ENCODE peak calls at places on chromosomes 2 and 18, in ten cellular contexts. R is Peyer's patch; C is CD8-positive, alpha-beta T cell; F is H9; D is endothelial cell of umbilical vein; B is uterus; U is PC-9; V is H1; A is IMR-90; I is pancreas. G is an unnamed sample.

GRCh38 chr2:150125708-150126107 is 361.8 kb downstream of the RND3 start:
- DNase-seq in D (peak; percentile 7), A (peak; percentile 86), U (no peak), V (no peak), I (no peak), F (no peak), R (no peak), C (no peak), B (no peak), G (no peak)

GRCh38 chr18:10726198-10727068 is 200.6 kb downstream of the NAPG start:
- DNase-seq in F (no peak), C (no peak), B (no peak), I (peak; percentile 77), R (no peak), U (no peak), D (no peak), A (no peak), V (no peak), G (no peak)

GRCh38 chr2:73091164-73091563 is 19.7 kb upstream of the SFXN5 start:
- DNase-seq in D (no peak), B (no peak), C (no peak), A (peak; percentile 52), V (no peak), I (peak; percentile 4), U (no peak), F (no peak), R (no peak), G (no peak)

GRCh38 chr2:178761759-178762371 is 45.4 kb downstream of the TTN start:
- DNase-seq in D (peak; percentile 55), U (peak; percentile 46), B (no peak), A (peak; percentile 49), R (no peak), F (no peak), V (no peak), C (peak; percentile 21), I (no peak), G (peak; percentile 6)

GRCh38 chr2:135916232-135916631 is 40.0 kb upstream of the MCM6 start:
- DNase-seq in V (no peak), D (peak; percentile 76), I (no peak), B (no peak), F (no peak), R (no peak), A (peak; percentile 40), U (no peak), C (peak; percentile 20), G (no peak)

GRCh38 chr2:11417946-11418585 is 47.9 kb downstream of the E2F6 start:
- DNase-seq in A (no peak), R (no peak), V (no peak), D (no peak), U (peak; percentile 8), I (no peak), F (no peak), B (no peak), C (no peak), G (no peak)

GRCh38 chr2:224781400-224781799 is 65.2 kb upstream of the CCDC195 start:
- DNase-seq in C (no peak), D (no peak), I (no peak), V (no peak), A (peak; percentile 4), B (no peak), R (no peak), F (no peak), U (no peak), G (no peak)

GRCh38 chr2:111168528-111168929 is 47.8 kb downstream of the BCL2L11 start:
- DNase-seq in C (peak; percentile 41), D (peak; percentile 54), F (no peak), A (peak; percentile 89), U (peak; percentile 64), I (no peak), B (no peak), V (no peak), R (no peak), G (peak; percentile 44)

GRCh38 chr2:137228566-137228965 is 463.2 kb downstream of the THSD7B start:
- DNase-seq in C (no peak), D (no peak), V (no peak), U (no peak), A (no peak), I (no peak), F (no peak), B (no peak), R (no peak), G (no peak)

GRCh38 chr2:230861564-230862255 is 3.0 kb upstream of the ITM2C start:
- DNase-seq in D (no peak), R (no peak), B (no peak), U (no peak), I (no peak), F (peak; percentile 90), A (no peak), C (no peak), V (no peak), G (no peak)

GRCh38 chr2:62291052-62291451 is 95.1 kb downstream of the B3GNT2 start:
- DNase-seq in B (no peak), V (no peak), A (no peak), D (no peak), F (no peak), C (no peak), U (no peak), R (no peak), I (no peak), G (no peak)

GRCh38 chr2:62287335-62287734 is 91.4 kb downstream of the B3GNT2 start:
- DNase-seq in B (no peak), R (no peak), U (no peak), C (no peak), F (no peak), D (no peak), A (no peak), V (no peak), I (no peak), G (no peak)

GRCh38 chr2:62286089-62286785 is 90.3 kb downstream of the B3GNT2 start:
- DNase-seq in F (no peak), R (no peak), I (no peak), A (no peak), U (no peak), C (no peak), B (no peak), V (no peak), D (no peak), G (no peak)

GRCh38 chr2:62284980-62285379 is 89.1 kb downstream of the B3GNT2 start:
- DNase-seq in F (no peak), D (no peak), R (no peak), U (no peak), B (no peak), I (no peak), A (no peak), V (no peak), C (no peak), G (no peak)

DNA sequence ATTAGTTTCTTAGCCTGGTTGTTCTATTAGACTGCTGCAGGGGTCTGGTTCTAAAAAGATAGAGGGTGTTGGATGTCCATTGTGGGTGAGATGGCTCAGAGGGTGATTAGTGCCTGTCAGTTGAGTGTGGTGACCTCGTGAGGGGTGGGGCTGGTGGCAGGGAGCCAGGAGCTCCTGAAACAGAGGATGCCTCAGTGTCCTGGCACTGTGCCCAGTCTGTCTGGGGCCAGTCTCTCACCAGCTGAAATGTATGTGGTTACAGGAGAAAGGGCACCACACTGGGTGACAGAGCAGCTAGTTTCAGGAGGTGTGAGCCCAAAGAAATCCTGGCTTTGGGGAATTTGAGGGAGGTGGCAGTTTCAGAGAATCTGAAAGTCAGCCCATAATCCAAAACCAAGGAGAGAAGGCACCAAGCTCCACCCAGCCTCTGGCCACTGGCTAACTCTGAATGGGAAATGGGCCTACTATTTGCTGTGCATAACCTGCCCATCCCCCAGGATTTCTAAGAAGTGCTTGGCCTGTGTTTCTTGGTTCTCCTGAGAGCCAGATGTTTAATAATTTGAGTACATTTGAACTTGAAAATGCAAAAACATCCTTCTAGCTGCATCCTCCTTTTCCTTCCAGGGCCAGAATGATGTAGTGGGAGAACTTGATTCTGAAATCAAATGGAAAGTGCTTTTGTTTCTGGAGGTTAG is 92.1 kb downstream of the B3GNT2 start:
- DNase-seq in R (no peak), V (no peak), C (peak; percentile 71), B (peak; percentile 50), D (no peak), I (peak; percentile 73), U (peak; percentile 93), F (no peak), A (no peak), G (no peak)
- H3K27ac ChIP-seq in R (no peak overlapping the region), V (no peak overlapping the region), C (no peak overlapping the region), B (peak overlapping the region; percentile 26), D (no peak overlapping the region), I (no peak overlapping the region), U (peak overlapping the region; percentile 58), F (no peak overlapping the region), A (no peak overlapping the region), G (no peak overlapping the region)

GRCh38 chr18:48137354-48138208 is 207.1 kb upstream of the SMAD2 start:
- DNase-seq in V (no peak), R (no peak), B (no peak), U (no peak), F (no peak), C (no peak), D (no peak), A (no peak), I (no peak), G (no peak)
- TF ChIP-seq CTCF in V (no peak), R (no peak), B (no peak), U (no peak), F (no peak), C (no peak), D (no peak), A (no peak), I (no peak), G (no peak)

GRCh38 chr2:188322569-188323531 is 31.2 kb downstream of the GULP1 start:
- DNase-seq in V (no peak), U (no peak), R (no peak), I (no peak), F (no peak), C (no peak), D (peak; percentile 60), B (no peak), A (peak; percentile 83), G (peak; percentile 21)
- H3K27ac ChIP-seq in V (no peak overlapping the region), U (no peak overlapping the region), R (no peak overlapping the region), I (peak overlapping the region; percentile 1), F (no peak overlapping the region), C (no peak overlapping the region), D (peak overlapping the region; percentile 50), B (no peak overlapping the region), A (peak overlapping the region; percentile 39), G (peak overlapping the region; percentile 58)

GRCh38 chr18:33444699-33445098 is 4.2 kb upstream of the CCDC178 start:
- DNase-seq in I (no peak), V (no peak), F (no peak), D (no peak), B (no peak), C (no peak), A (no peak), R (no peak), U (no peak), G (no peak)

GRCh38 chr18:33440011-33440383 is 524 bp downstream of the CCDC178 start:
- DNase-seq in F (peak; percentile 72), I (peak; percentile 74), D (peak; percentile 46), C (no peak), V (no peak), U (no peak), B (peak; percentile 20), R (no peak), A (peak; percentile 60), G (no peak)

DNA sequence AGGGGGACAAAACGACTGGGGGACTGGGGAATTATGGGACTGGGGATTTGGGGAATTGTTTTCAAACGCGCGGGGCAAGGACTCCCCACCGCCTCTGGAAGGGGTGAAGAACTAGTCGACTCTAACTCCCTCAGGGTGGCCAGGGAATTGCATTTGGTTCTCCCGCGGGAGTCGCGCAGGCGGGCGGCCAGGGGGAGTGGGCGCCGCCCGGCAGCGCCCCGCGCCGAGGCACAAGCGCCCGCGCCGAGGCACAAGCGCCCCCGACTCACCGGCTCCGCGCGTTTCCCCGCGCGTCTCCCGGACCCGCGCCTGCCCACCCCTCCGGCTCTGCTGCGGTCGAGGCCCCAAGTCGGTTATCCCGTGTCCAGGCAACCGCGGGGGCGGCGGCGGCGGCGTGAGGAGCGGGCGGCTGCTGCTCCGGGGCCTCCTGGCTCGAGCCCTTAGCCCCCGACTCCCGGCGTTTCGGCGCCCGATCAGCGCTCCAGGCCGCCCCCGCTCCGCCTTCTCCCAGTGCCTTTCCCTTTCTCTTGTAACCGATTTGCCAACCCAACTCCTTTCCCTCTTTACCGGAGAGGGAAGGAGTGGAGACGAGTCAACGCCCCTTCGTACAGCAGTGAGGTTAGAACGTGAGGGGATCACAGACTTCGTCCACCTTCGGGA is at the start of gene CCDC178:
- DNase-seq in B (peak; percentile 14), D (peak; percentile 6), F (peak; percentile 72), I (peak; percentile 68), U (no peak), R (no peak), A (peak; percentile 4), C (no peak), V (peak; percentile 84), G (no peak)
- TF ChIP-seq CTCF in B (no peak), D (no peak), F (peak; percentile 43), I (no peak), U (no peak), R (no peak), A (no peak), C (no peak), V (peak; percentile 33), G (no peak)

G was measured in AG04450.